ENCODE peak calls at places on chromosomes 11 and 22, in seven cellular contexts. N is AG10803, H is left ventricle myocardium inferior, F is uterus, X is astrocyte of the cerebellum, U is choroid plexus epithelial cell, V is tibial nerve. M is an unnamed sample.

GRCh38 chr11:95067042-95067827 is 516 bp downstream of the SRSF8 start:
- DNase-seq in N (peak; percentile 77), V (peak; percentile 73), H (peak; percentile 87), F (peak; percentile 90), X (peak; percentile 33), U (peak; percentile 71), M (peak; percentile 74)

GRCh38 chr22:17719911-17720310 is 54.4 kb downstream of the BID start:
- DNase-seq in V (no peak), F (no peak), H (no peak), X (no peak), U (no peak), N (no peak), M (no peak)

GRCh38 chr22:18044548-18045271 is 20.3 kb upstream of the MICAL3 start:
- DNase-seq in U (peak; percentile 86), V (peak; percentile 44), H (peak; percentile 80), N (no peak), F (peak; percentile 41), X (no peak), M (peak; percentile 26)

GRCh38 chr11:3903207-3903896 is 47.9 kb downstream of the STIM1 start:
- DNase-seq in H (no peak), X (no peak), F (no peak), V (peak; percentile 20), U (no peak), N (peak; percentile 70), M (no peak)

GRCh38 chr11:69447786-69448185 is 33.7 kb upstream of the LINC01488 start:
- DNase-seq in X (no peak), V (no peak), N (no peak), U (no peak), F (no peak), H (peak; percentile 8), M (no peak)

GRCh38 chr11:47483408-47483807 is 34.5 kb upstream of the RAPSN start:
- DNase-seq in F (no peak), U (no peak), H (no peak), V (no peak), N (no peak), X (no peak), M (no peak)

GRCh38 chr11:59756496-59756840 is 1.3 kb downstream of the STX3 start:
- DNase-seq in N (no peak), H (no peak), U (no peak), F (no peak), X (no peak), V (no peak), M (no peak)

GRCh38 chr22:28034760-28035401 is 115.8 kb upstream of the PITPNB start:
- DNase-seq in H (peak; percentile 84), V (peak; percentile 76), X (no peak), N (peak; percentile 49), U (peak; percentile 69), F (peak; percentile 71), M (peak; percentile 66)

GRCh38 chr11:99325807-99326206 is 305.1 kb downstream of the CNTN5 start:
- DNase-seq in N (peak; percentile 80), U (peak; percentile 98), X (peak; percentile 55), H (no peak), F (no peak), V (no peak), M (peak; percentile 57)

GRCh38 chr11:46388619-46389449 is 2.7 kb downstream of the CHRM4 start:
- DNase-seq in H (no peak), F (no peak), V (no peak), X (no peak), U (no peak), N (no peak), M (no peak)

GRCh38 chr11:67265633-67266423 is 445 bp upstream of the GRK2 start:
- DNase-seq in N (peak; percentile 43), U (peak; percentile 51), F (peak; percentile 83), V (peak; percentile 69), X (no peak), H (peak; percentile 83), M (peak; percentile 53)

GRCh38 chr22:41910599-41911291 is 4.1 kb downstream of the SHISA8 start:
- DNase-seq in H (peak; percentile 56), U (no peak), X (no peak), N (peak; percentile 8), F (no peak), V (no peak), M (peak; percentile 17)

GRCh38 chr22:24542641-24543040 is 12.3 kb downstream of the GUCD1 start:
- DNase-seq in F (no peak), V (no peak), X (no peak), U (no peak), N (no peak), H (peak; percentile 53), M (no peak)

GRCh38 chr11:102426000-102426399 is 26.6 kb downstream of the TMEM123 start:
- DNase-seq in H (no peak), X (no peak), N (no peak), U (no peak), V (no peak), F (no peak), M (no peak)

GRCh38 chr22:29002603-29003002 is 59.0 kb downstream of the C22orf31 start:
- DNase-seq in U (no peak), V (no peak), H (peak; percentile 20), X (no peak), N (no peak), F (no peak), M (no peak)

GRCh38 chr22:42881982-42882656 is 25.0 kb upstream of the ARFGAP3 start:
- DNase-seq in X (no peak), U (no peak), V (no peak), H (no peak), N (no peak), F (no peak), M (no peak)

GRCh38 chr11:66856496-66857233 is at the start of gene LRFN4:
- DNase-seq in V (no peak), H (peak; percentile 51), X (no peak), N (no peak), U (no peak), F (peak; percentile 47), M (no peak)

GRCh38 chr11:111193924-111194490 is 51.5 kb upstream of the POU2AF2 start:
- DNase-seq in F (no peak), H (no peak), V (no peak), N (no peak), U (no peak), X (no peak), M (no peak)

GRCh38 chr11:69708731-69709401 is 5.0 kb upstream of the FGF19 start:
- DNase-seq in U (no peak), V (no peak), F (no peak), N (no peak), X (no peak), H (no peak), M (no peak)

GRCh38 chr11:134275534-134276395 is at the start of gene GLB1L3:
- DNase-seq in U (peak; percentile 29), N (peak; percentile 6), X (no peak), V (no peak), H (no peak), F (peak; percentile 24), M (peak; percentile 8)

GRCh38 chr11:112127056-112127455 is 36.8 kb downstream of the IL18 start:
- DNase-seq in V (no peak), U (no peak), F (no peak), N (no peak), X (no peak), H (no peak), M (no peak)

GRCh38 chr11:64340671-64341335 is 799 bp downstream of the CCDC88B start:
- DNase-seq in F (no peak), V (peak; percentile 27), H (no peak), X (no peak), U (no peak), N (no peak), M (no peak)

GRCh38 chr11:64341429-64341828 is 1.4 kb downstream of the CCDC88B start:
- DNase-seq in X (no peak), N (no peak), U (no peak), H (no peak), F (no peak), V (no peak), M (no peak)

GRCh38 chr11:64342869-64343739 is 3.1 kb downstream of the CCDC88B start:
- DNase-seq in N (no peak), U (no peak), F (no peak), H (no peak), X (no peak), V (no peak), M (no peak)

GRCh38 chr11:64343740-64344133 is 3.7 kb downstream of the CCDC88B start:
- DNase-seq in N (no peak), U (no peak), X (no peak), H (no peak), V (no peak), F (no peak), M (no peak)

GRCh38 chr11:64341851-64342791 is 2.1 kb downstream of the CCDC88B start:
- DNase-seq in H (peak; percentile 91), U (peak; percentile 91), F (peak; percentile 89), N (peak; percentile 88), V (peak; percentile 72), X (peak; percentile 33), M (peak; percentile 82)
- TF ChIP-seq CTCF in H (peak; percentile 65), U (peak; percentile 30), F (peak; percentile 44), N (peak; percentile 29), V (peak; percentile 71), X (peak; percentile 47), M (peak; percentile 29)

GRCh38 chr11:128521697-128522062 is 65.7 kb downstream of the ETS1 start:
- DNase-seq in N (no peak), H (no peak), F (peak; percentile 50), X (no peak), V (no peak), U (no peak), M (peak; percentile 36)

GRCh38 chr11:128522943-128523518 is 64.3 kb downstream of the ETS1 start:
- DNase-seq in U (no peak), F (no peak), H (no peak), X (no peak), N (no peak), V (no peak), M (no peak)

GRCh38 chr11:128524172-128524571 is 63.2 kb downstream of the ETS1 start:
- DNase-seq in X (no peak), U (no peak), H (no peak), V (no peak), N (peak; percentile 80), F (no peak), M (no peak)

GRCh38 chr11:128522063-128522942 is 65.1 kb downstream of the ETS1 start:
- DNase-seq in N (peak; percentile 99), F (peak; percentile 94), U (peak; percentile 97), X (peak; percentile 95), H (peak; percentile 94), V (peak; percentile 85), M (peak; percentile 93)

GRCh38 chr11:128523616-128524015 is 63.7 kb downstream of the ETS1 start:
- DNase-seq in V (no peak), H (no peak), X (peak; percentile 63), F (no peak), N (peak; percentile 95), U (peak; percentile 69), M (peak; percentile 68)
- H3K4me3 ChIP-seq in V (no peak overlapping the region), H (peak overlapping the region; percentile 81), X (no peak overlapping the region), F (no peak overlapping the region), N (no peak overlapping the region), U (no peak overlapping the region), M (no peak overlapping the region)

DNA sequence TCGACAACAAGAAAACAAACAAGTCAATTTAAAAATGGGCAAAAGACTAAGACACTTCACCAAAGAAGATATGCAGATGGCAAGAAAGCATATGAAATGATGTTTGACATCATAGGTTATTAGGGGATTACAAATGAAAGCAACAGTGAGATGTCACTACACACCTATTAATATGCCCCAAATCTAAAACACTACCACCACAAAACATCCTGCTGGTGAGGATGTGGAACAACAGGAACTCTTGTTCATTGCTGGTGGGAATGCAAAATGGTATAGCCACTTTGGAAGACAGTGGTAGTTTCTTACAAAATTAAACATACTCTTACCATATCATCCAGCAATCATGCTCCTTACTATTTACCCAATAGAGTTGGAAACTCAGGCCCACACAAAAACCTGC is 29.0 kb downstream of the PRRG4 start:
- DNase-seq in H (no peak), N (no peak), U (peak; percentile 3), X (no peak), F (no peak), V (no peak), M (no peak)
- TF ChIP-seq CTCF in H (no peak), N (no peak), U (peak; percentile 28), X (peak; percentile 20), F (no peak), V (no peak), M (no peak)

GRCh38 chr22:30880181-30880601 is 88.4 kb downstream of the MORC2 start:
- DNase-seq in H (no peak), N (no peak), F (no peak), V (no peak), X (no peak), U (no peak), M (no peak)
- H3K4me3 ChIP-seq in H (no peak overlapping the region), N (no peak overlapping the region), F (no peak overlapping the region), V (no peak overlapping the region), X (no peak overlapping the region), U (no peak overlapping the region), M (no peak overlapping the region)

M was measured in fibroblast of the aortic adventitia.